ENCODE peak calls at places on chromosomes 3 and 15, in eight cellular contexts. V, W, Z, I, C, T, S and N are unnamed samples. For H3K4me1 and H3K27me3, the result is how much of the 10 kb centered on the place peaks cover.

GRCh38 chr3:32510075-32510724 is 7.5 kb upstream of the CMTM6 start:
- DNase-seq in I (peak), Z (peak), V (peak), S (no peak), T (peak), C (peak), W (peak), N (peak)

GRCh38 chr3:18389108-18389733 is 35.9 kb downstream of the SATB1 start:
- DNase-seq in W (no peak), T (no peak), V (no peak), Z (peak), S (no peak), C (peak), I (no peak), N (no peak)

GRCh38 chr3:34108976-34109375 is 310.5 kb downstream of the PDCD6IP start:
- DNase-seq in T (no peak), V (no peak), W (no peak), C (no peak), S (no peak), Z (no peak), I (no peak), N (no peak)

GRCh38 chr3:112611813-112612515 is 29.0 kb downstream of the CCDC80 start:
- DNase-seq in C (no peak), V (no peak), Z (no peak), T (no peak), S (no peak), W (no peak), I (no peak), N (no peak)

GRCh38 chr3:11660242-11660641 is 16.5 kb upstream of the VGLL4 start:
- DNase-seq in I (no peak), V (peak), S (no peak), W (peak), C (no peak), Z (no peak), T (no peak), N (no peak)

GRCh38 chr3:21914451-21914850 is 163.4 kb upstream of the ZNF385D start:
- DNase-seq in Z (no peak), V (no peak), S (no peak), I (no peak), T (no peak), C (peak), W (no peak), N (no peak)

GRCh38 chr3:25259871-25260270 is 168.2 kb upstream of the RARB start:
- DNase-seq in C (peak), V (no peak), Z (no peak), S (no peak), I (no peak), T (no peak), W (no peak), N (peak)

GRCh38 chr3:188683032-188683491 is 488.7 kb upstream of the TPRG1 start:
- DNase-seq in S (no peak), I (no peak), V (no peak), T (peak), W (no peak), Z (peak), C (peak), N (peak)

GRCh38 chr15:47844437-47844836 is 127.1 kb downstream of the SEMA6D start:
- DNase-seq in W (no peak), T (no peak), V (no peak), Z (no peak), C (no peak), I (no peak), S (no peak), N (no peak)

GRCh38 chr15:48486228-48486627 is 155.0 kb downstream of the DUT start:
- DNase-seq in Z (no peak), S (no peak), I (no peak), C (no peak), T (no peak), W (no peak), V (no peak), N (no peak)

GRCh38 chr3:162498626-162499025 is 1002.0 kb downstream of the OTOL1 start:
- DNase-seq in W (no peak), C (no peak), I (no peak), Z (no peak), T (no peak), S (no peak), V (no peak), N (no peak)

GRCh38 chr3:133384331-133385027 is 15.4 kb upstream of the BFSP2 start:
- DNase-seq in T (peak), V (peak), W (peak), I (peak), S (peak), C (peak), Z (peak), N (no peak)

GRCh38 chr3:196793224-196793623 is 53.6 kb downstream of the PAK2 start:
- DNase-seq in I (no peak), W (no peak), S (no peak), T (no peak), V (no peak), Z (peak), C (peak), N (no peak)

GRCh38 chr3:127747751-127748521 is 74.4 kb downstream of the MGLL start:
- DNase-seq in V (peak), C (peak), S (peak), Z (peak), T (no peak), W (peak), I (peak), N (peak)

GRCh38 chr3:414063-414462 is 217.5 kb downstream of the CHL1 start:
- DNase-seq in Z (no peak), V (no peak), C (peak), W (no peak), I (no peak), T (no peak), S (no peak), N (no peak)

GRCh38 chr3:167700926-167701325 is 33.8 kb downstream of the PDCD10 start:
- DNase-seq in V (no peak), C (no peak), I (no peak), W (no peak), Z (peak), S (no peak), T (no peak), N (no peak)

GRCh38 chr3:194337965-194338753 is 13.0 kb downstream of the CPN2 start:
- DNase-seq in I (no peak), S (no peak), C (peak), T (no peak), Z (no peak), V (no peak), W (no peak), N (no peak)

GRCh38 chr3:194373912-194374311 is 4.4 kb upstream of the LRRC15 start:
- DNase-seq in S (no peak), Z (no peak), V (no peak), I (no peak), T (no peak), W (no peak), C (no peak), N (no peak)

GRCh38 chr3:12139111-12139511 is 19.6 kb downstream of the TIMP4 start:
- DNase-seq in C (peak), V (no peak), S (no peak), W (no peak), Z (no peak), I (peak), T (no peak), N (no peak)

GRCh38 chr3:123431658-123432323 is 17.1 kb downstream of the ADCY5 start:
- DNase-seq in C (no peak), V (no peak), Z (no peak), S (no peak), T (no peak), I (no peak), W (no peak), N (no peak)

GRCh38 chr3:123430266-123430665 is 18.6 kb downstream of the ADCY5 start:
- DNase-seq in W (no peak), T (no peak), I (no peak), C (no peak), V (no peak), Z (no peak), S (no peak), N (no peak)

GRCh38 chr3:123432832-123433523 is 15.9 kb downstream of the ADCY5 start:
- DNase-seq in Z (no peak), W (no peak), I (no peak), S (no peak), T (no peak), C (no peak), V (no peak), N (no peak)

GRCh38 chr3:123431007-123431657 is 17.8 kb downstream of the ADCY5 start:
- DNase-seq in I (no peak), C (no peak), S (no peak), Z (no peak), W (no peak), V (no peak), T (no peak), N (no peak)

DNA sequence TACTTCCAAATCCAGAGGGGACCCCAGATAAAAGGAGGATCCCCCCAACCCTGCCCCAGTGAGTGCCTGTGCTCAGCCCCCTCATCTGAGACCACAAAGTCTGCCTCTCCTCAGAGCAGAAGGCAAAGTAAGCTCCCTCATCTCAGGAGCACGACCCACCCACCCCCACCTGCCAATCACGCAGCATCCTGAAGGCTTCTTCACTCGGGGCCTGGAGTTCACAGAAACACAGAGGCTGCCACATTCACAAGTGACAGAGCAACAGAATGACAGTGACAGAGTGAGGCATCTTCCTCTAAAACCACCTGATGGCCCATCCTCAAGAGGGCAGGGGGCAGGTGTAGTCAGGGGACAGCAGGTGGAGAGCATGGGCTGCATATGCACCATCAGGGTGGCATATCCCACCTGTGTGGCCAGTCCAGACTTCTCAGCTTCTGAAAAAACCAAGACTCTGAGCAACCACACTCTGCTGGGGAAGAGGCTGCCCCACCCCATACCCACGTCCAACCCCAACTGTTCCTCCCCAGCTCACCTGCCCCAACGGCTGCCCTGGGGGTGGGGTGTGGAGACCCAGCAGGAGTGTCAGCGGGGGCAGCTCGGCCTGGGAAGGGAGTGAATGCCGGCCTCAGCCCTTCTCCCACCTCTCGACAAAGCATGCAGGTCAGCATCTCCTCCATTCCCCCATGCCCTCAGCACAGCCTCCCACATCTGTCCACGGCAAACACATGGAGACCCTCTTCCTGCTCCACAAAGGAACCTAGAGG is 19.3 kb downstream of the ADCY5 start:
- DNase-seq in C (no peak), I (no peak), T (no peak), Z (no peak), W (no peak), V (no peak), S (no peak), N (no peak)
- H3K4me1 ChIP-seq in C (under half), I (under half), T (under half), Z (under half), W (under half), V (half or more), S (under half), N (half or more)

DNA sequence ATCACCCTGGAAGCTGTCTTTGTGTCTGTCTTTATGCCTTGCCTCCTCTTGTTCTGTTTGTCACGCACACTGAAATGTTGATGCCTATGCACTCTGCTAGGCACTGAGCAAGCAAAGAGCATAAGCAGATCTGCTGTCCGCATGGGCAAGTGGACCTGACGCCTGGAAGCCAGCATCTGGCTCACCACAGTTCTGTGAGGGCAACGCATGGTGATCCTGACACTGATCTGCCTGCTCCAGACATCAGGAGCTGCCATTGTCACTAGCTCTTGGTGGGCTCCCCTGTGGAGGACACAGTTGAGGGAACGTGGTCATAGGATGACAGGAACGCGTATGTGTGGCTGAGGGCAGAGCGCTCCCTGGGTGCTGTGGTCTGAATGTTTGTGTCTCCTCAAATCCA is 234.6 kb downstream of the ADAMTS17 start:
- DNase-seq in C (no peak), I (no peak), T (no peak), Z (no peak), V (no peak), S (peak), W (no peak), N (no peak)
- H3K27me3 ChIP-seq in C (under half), I (under half), T (under half), Z (under half), V (under half), S (under half), W (under half), N (under half)

DNA sequence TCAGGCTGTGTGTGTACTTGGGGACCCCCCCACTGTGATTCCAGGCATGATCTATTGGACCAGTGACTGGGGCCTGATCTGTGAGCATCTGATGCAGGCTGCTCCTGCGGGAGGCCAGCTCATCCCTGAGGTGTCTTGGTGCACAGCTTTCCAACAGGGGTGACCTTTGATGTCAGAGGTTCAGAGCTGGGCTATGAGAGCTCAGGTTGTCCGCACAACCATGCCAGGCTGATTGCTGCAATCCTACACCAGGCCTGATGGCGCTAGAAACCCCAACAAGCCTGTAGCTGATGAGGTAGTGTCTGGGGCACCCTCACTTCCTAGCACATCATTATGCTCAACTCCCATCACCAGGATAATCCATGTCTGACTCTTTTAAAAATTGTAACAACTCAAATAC is 56.1 kb upstream of the CACNA2D3 start:
- DNase-seq in T (no peak), I (no peak), W (no peak), Z (no peak), S (no peak), V (no peak), C (no peak), N (no peak)
- TF ChIP-seq CTCF in T (no peak), I (no peak), W (no peak), Z (no peak), S (no peak), V (no peak), C (no peak), N (no peak)

DNA sequence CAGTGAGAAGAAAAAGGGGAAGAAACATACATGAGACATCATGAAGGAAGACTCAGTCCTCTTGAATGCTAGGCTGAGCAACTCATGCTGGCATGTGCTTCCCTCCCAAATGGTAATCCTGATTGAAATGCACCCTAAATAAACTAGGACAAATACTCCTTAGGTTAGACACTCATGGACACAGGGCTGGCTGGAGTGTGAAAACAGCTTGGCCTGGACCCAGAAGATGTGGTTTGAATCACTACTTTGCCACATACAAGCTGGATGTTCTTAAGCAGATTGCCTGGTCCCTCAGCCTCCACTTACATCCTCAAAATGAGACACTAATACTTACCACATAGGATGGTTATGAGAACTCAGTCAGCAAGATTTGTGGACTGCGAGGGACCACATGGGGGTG is 138.7 kb upstream of the SLC7A14 start:
- DNase-seq in S (no peak), I (peak), W (no peak), Z (peak), T (no peak), C (peak), V (no peak), N (peak)
- H3K4me1 ChIP-seq in S (under half), I (under half), W (under half), Z (half or more), T (under half), C (under half), V (under half), N (under half)

DNA sequence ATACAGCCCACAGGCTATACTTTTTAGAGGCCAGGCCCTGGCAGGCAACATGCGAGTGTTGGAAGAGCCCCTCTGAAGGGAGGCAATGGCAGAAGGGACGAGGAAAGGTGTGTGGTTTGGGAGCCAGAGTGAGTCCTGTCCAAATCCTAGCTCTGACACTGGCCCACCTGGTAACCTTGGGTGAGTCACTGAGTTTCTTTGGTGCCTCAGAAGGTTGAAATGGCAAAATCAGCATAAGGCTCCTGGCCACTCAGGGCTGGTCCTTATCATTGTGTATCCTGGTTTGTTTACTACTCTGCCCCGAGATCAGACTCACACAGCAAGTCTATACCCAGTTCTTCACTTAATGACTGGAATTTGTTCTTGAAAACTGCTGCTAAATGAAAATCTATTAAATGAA is 71.4 kb upstream of the TLE3 start:
- DNase-seq in C (no peak), I (no peak), T (no peak), V (no peak), S (no peak), W (no peak), Z (no peak), N (no peak)
- H3K27me3 ChIP-seq in C (under half), I (under half), T (under half), V (under half), S (under half), W (under half), Z (under half), N (under half)

DNA sequence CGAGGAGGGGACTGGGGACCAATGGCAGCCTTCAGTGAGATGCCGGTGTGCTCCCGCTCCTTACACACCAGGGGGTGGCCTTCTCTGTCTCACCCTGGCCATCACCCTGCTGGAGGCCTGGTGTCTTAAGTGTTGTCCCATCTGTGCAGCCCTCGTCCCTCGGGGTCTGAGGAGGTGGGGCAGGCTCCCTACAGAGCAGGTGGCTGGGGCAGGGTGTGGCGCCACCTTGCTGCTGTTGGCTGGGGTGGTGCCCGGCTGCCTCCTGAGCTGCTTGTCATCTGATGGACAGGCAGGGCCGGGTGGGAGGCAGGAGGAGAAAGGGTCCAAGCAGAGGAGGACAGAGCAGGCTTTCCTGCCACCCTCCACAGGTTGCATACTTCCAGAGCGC is 25.9 kb downstream of the PTPN23 start:
- DNase-seq in S (no peak), I (no peak), T (no peak), V (no peak), C (no peak), Z (no peak), W (no peak), N (no peak)
- TF ChIP-seq CTCF in S (no peak), I (no peak), T (no peak), V (no peak), C (no peak), Z (peak), W (no peak), N (no peak)

GRCh38 chr3:71500696-71501095 is 82.8 kb downstream of the FOXP1 start:
- DNase-seq in C (no peak), S (no peak), I (no peak), Z (no peak), V (no peak), T (no peak), W (no peak), N (no peak)
- H3K4me1 ChIP-seq in C (under half), S (under half), I (under half), Z (under half), V (under half), T (under half), W (under half), N (under half)

DNA sequence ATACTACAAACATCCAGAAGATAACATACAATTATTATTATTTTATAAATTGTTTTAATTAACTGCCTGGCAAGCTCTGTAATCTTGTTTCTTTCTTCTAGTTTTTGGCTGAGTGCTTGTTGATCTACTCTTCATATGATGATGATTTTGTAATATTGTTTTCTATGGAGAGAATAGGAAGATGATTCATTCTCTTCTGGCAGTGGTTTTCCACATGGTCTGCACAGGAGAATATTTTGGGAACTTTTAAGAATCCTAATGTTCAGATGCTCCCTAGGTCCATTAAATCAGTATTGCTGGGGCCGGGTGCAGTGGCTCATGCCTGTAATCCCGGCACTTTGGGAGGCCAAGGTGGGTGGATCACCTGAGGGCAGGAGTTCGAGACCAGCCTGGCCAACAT is 37.6 kb downstream of the CACNA2D3 start:
- DNase-seq in I (no peak), T (no peak), C (no peak), S (no peak), Z (no peak), W (no peak), V (no peak), N (no peak)
- H3K27me3 ChIP-seq in I (under half), T (under half), C (under half), S (under half), Z (under half), W (under half), V (under half), N (under half)